ENCODE peak calls at places on chromosomes 5 and 9, in six cellular contexts. One of them, this sample, is unnamed.

GRCh38 chr5:130321931-130322330 is 417.7 kb downstream of the CHSY3 start:
- DNase-seq in upper lobe of left lung: no peak
- DNase-seq in A549: no peak
- DNase-seq in Peyer's patch: no peak
- DNase-seq in left ventricle myocardium inferior: no peak
- DNase-seq in astrocyte: no peak
- DNase-seq in this sample: no peak

GRCh38 chr5:179131886-179132585 is 71.9 kb downstream of the ZNF354C start:
- DNase-seq in A549: no peak
- DNase-seq in astrocyte: no peak
- DNase-seq in upper lobe of left lung: no peak
- DNase-seq in Peyer's patch: no peak
- DNase-seq in left ventricle myocardium inferior: no peak
- DNase-seq in this sample: peak; percentile 73

GRCh38 chr9:33159058-33159759 is 7.9 kb downstream of the B4GALT1 start:
- DNase-seq in left ventricle myocardium inferior: peak; percentile 83
- DNase-seq in astrocyte: no peak
- DNase-seq in A549: no peak
- DNase-seq in Peyer's patch: peak; percentile 57
- DNase-seq in upper lobe of left lung: peak; percentile 80
- DNase-seq in this sample: peak; percentile 88

GRCh38 chr9:93891050-93891449 is 64.1 kb downstream of the BARX1 start:
- DNase-seq in A549: no peak
- DNase-seq in Peyer's patch: no peak
- DNase-seq in left ventricle myocardium inferior: no peak
- DNase-seq in astrocyte: no peak
- DNase-seq in upper lobe of left lung: no peak
- DNase-seq in this sample: no peak

GRCh38 chr5:127947886-127948285 is 135.7 kb upstream of the SLC12A2 start:
- DNase-seq in A549: no peak
- DNase-seq in Peyer's patch: no peak
- DNase-seq in astrocyte: no peak
- DNase-seq in left ventricle myocardium inferior: no peak
- DNase-seq in upper lobe of left lung: no peak
- DNase-seq in this sample: no peak

GRCh38 chr5:149466457-149466972 is 84.7 kb downstream of the CSNK1A1 start:
- DNase-seq in left ventricle myocardium inferior: no peak
- DNase-seq in Peyer's patch: no peak
- DNase-seq in astrocyte: peak; percentile 84
- DNase-seq in upper lobe of left lung: no peak
- DNase-seq in A549: peak; percentile 58
- DNase-seq in this sample: peak; percentile 74

GRCh38 chr5:180162304-180162661 is 46.7 kb downstream of the RASGEF1C start:
- DNase-seq in astrocyte: no peak
- DNase-seq in left ventricle myocardium inferior: no peak
- DNase-seq in Peyer's patch: no peak
- DNase-seq in upper lobe of left lung: no peak
- DNase-seq in A549: no peak
- DNase-seq in this sample: no peak

GRCh38 chr9:124949387-124949786 is 8.5 kb upstream of the GOLGA1 start:
- DNase-seq in upper lobe of left lung: no peak
- DNase-seq in left ventricle myocardium inferior: no peak
- DNase-seq in A549: no peak
- DNase-seq in Peyer's patch: no peak
- DNase-seq in astrocyte: no peak
- DNase-seq in this sample: no peak

GRCh38 chr9:122777935-122778671 is 10.6 kb upstream of the OR5C1 start:
- DNase-seq in Peyer's patch: no peak
- DNase-seq in upper lobe of left lung: no peak
- DNase-seq in astrocyte: peak; percentile 36
- DNase-seq in A549: no peak
- DNase-seq in left ventricle myocardium inferior: no peak
- DNase-seq in this sample: no peak

GRCh38 chr5:89595065-89595464 is 712.1 kb upstream of the MEF2C start:
- DNase-seq in upper lobe of left lung: no peak
- DNase-seq in left ventricle myocardium inferior: no peak
- DNase-seq in astrocyte: peak; percentile 77
- DNase-seq in Peyer's patch: no peak
- DNase-seq in A549: no peak
- DNase-seq in this sample: no peak

GRCh38 chr5:149211566-149211965 is 60.1 kb upstream of the AFAP1L1 start:
- DNase-seq in Peyer's patch: no peak
- DNase-seq in astrocyte: peak; percentile 92
- DNase-seq in upper lobe of left lung: no peak
- DNase-seq in A549: no peak
- DNase-seq in left ventricle myocardium inferior: no peak
- DNase-seq in this sample: no peak

GRCh38 chr5:134545070-134545868 is 19.8 kb downstream of the JADE2 start:
- DNase-seq in left ventricle myocardium inferior: peak; percentile 79
- DNase-seq in upper lobe of left lung: peak; percentile 63
- DNase-seq in Peyer's patch: peak; percentile 66
- DNase-seq in astrocyte: no peak
- DNase-seq in A549: no peak
- DNase-seq in this sample: peak; percentile 90

GRCh38 chr5:36526537-36526936 is 79.9 kb upstream of the SLC1A3 start:
- DNase-seq in Peyer's patch: no peak
- DNase-seq in upper lobe of left lung: no peak
- DNase-seq in astrocyte: no peak
- DNase-seq in A549: no peak
- DNase-seq in left ventricle myocardium inferior: no peak
- DNase-seq in this sample: no peak

GRCh38 chr9:98442541-98442940 is 187.1 kb upstream of the TBC1D2 start:
- DNase-seq in astrocyte: peak; percentile 34
- DNase-seq in left ventricle myocardium inferior: no peak
- DNase-seq in upper lobe of left lung: no peak
- DNase-seq in Peyer's patch: no peak
- DNase-seq in A549: no peak
- DNase-seq in this sample: no peak

GRCh38 chr5:65776707-65777141 is 54.7 kb downstream of the NLN start:
- DNase-seq in Peyer's patch: no peak
- DNase-seq in left ventricle myocardium inferior: no peak
- DNase-seq in astrocyte: peak; percentile 74
- DNase-seq in upper lobe of left lung: no peak
- DNase-seq in A549: no peak
- DNase-seq in this sample: no peak

GRCh38 chr9:87682618-87683017 is 43.3 kb upstream of the CTSL start:
- DNase-seq in Peyer's patch: no peak
- DNase-seq in upper lobe of left lung: no peak
- DNase-seq in astrocyte: no peak
- DNase-seq in A549: no peak
- DNase-seq in left ventricle myocardium inferior: no peak
- DNase-seq in this sample: no peak

GRCh38 chr5:151195622-151196021 is 28.3 kb downstream of the CCDC69 start:
- DNase-seq in left ventricle myocardium inferior: no peak
- DNase-seq in Peyer's patch: peak; percentile 12
- DNase-seq in A549: no peak
- DNase-seq in upper lobe of left lung: peak; percentile 28
- DNase-seq in astrocyte: no peak
- DNase-seq in this sample: no peak

GRCh38 chr5:137051165-137051564 is 448.0 kb downstream of the SPOCK1 start:
- DNase-seq in upper lobe of left lung: no peak
- DNase-seq in Peyer's patch: no peak
- DNase-seq in A549: no peak
- DNase-seq in astrocyte: no peak
- DNase-seq in left ventricle myocardium inferior: no peak
- DNase-seq in this sample: no peak

GRCh38 chr9:122239722-122240121 is 11.0 kb upstream of the LHX6 start:
- DNase-seq in astrocyte: no peak
- DNase-seq in Peyer's patch: no peak
- DNase-seq in left ventricle myocardium inferior: peak; percentile 58
- DNase-seq in upper lobe of left lung: no peak
- DNase-seq in A549: no peak
- DNase-seq in this sample: no peak

GRCh38 chr5:168106008-168106761 is 185.3 kb upstream of the WWC1 start:
- DNase-seq in upper lobe of left lung: no peak
- DNase-seq in astrocyte: peak; percentile 93
- DNase-seq in A549: no peak
- DNase-seq in Peyer's patch: no peak
- DNase-seq in left ventricle myocardium inferior: no peak
- DNase-seq in this sample: no peak

GRCh38 chr9:129141066-129142041 is 30.1 kb downstream of the PTPA start:
- DNase-seq in upper lobe of left lung: peak; percentile 69
- DNase-seq in astrocyte: peak; percentile 96
- DNase-seq in Peyer's patch: peak; percentile 68
- DNase-seq in A549: no peak
- DNase-seq in left ventricle myocardium inferior: peak; percentile 69
- DNase-seq in this sample: peak; percentile 86

GRCh38 chr9:105144076-105144475 is 100.4 kb upstream of the SLC44A1 start:
- DNase-seq in astrocyte: no peak
- DNase-seq in Peyer's patch: no peak
- DNase-seq in left ventricle myocardium inferior: no peak
- DNase-seq in upper lobe of left lung: no peak
- DNase-seq in A549: no peak
- DNase-seq in this sample: no peak

DNA sequence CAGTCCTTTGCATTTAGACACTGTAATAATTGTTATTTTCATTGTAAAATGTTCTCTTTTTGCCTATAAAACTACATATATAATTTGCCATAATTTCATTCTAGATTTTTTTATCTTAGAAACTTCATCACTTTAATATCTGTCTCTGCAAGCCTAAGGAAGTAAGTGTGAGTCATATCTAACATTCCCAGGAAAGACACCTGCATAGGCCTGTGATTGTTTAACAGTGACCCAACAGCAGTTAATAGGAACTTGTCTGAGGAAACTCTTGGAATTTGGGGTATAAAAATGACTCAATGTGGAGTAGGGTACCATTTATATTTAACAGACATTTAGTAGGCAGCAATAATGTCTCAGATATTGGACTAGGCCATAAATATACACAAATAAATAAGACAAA is 229.2 kb upstream of the FAM174A start:
- DNase-seq in A549: no peak
- DNase-seq in left ventricle myocardium inferior: no peak
- DNase-seq in astrocyte: no peak
- DNase-seq in Peyer's patch: no peak
- DNase-seq in upper lobe of left lung: no peak
- DNase-seq in this sample: no peak
- H3K4me3 ChIP-seq in A549: no peak overlapping the region
- H3K4me3 ChIP-seq in left ventricle myocardium inferior: no peak overlapping the region
- H3K4me3 ChIP-seq in astrocyte: no peak overlapping the region
- H3K4me3 ChIP-seq in Peyer's patch: no peak overlapping the region
- H3K4me3 ChIP-seq in upper lobe of left lung: no peak overlapping the region
- H3K4me3 ChIP-seq in this sample: no peak overlapping the region

DNA sequence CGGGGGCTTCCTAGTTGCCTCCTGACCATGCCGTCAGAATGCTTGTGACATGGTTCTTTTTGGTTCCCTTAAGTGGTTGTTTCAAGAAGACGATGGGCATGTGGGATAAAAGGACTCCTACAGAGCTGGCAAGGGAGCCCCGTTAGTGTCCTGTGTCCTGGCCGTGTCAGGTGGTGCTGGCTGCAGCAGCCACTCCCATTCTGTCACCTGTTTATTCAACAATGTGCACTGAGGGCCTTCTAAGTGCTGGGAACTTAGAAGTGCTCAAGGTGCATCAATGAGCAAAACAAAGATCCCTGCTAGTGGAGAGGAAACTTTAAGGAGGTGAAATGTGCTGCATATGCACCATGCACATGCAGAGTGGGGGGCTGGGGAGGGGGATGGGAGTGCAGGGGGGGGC is 19.6 kb downstream of the LCP2 start:
- DNase-seq in astrocyte: no peak
- DNase-seq in upper lobe of left lung: no peak
- DNase-seq in Peyer's patch: no peak
- DNase-seq in left ventricle myocardium inferior: no peak
- DNase-seq in A549: no peak
- DNase-seq in this sample: no peak
- H3K4me1 ChIP-seq in astrocyte: no peaks in the 10 kb centered on the region
- H3K4me1 ChIP-seq in upper lobe of left lung: peaks cover 68% of the 10 kb centered on the region
- H3K4me1 ChIP-seq in Peyer's patch: peaks cover 25% of the 10 kb centered on the region
- H3K4me1 ChIP-seq in left ventricle myocardium inferior: peaks cover 19% of the 10 kb centered on the region
- H3K4me1 ChIP-seq in A549: peaks cover 12% of the 10 kb centered on the region
- H3K4me1 ChIP-seq in this sample: no peaks in the 10 kb centered on the region

GRCh38 chr5:542693-543311 is 18.6 kb upstream of the SLC9A3 start:
- DNase-seq in astrocyte: no peak
- DNase-seq in upper lobe of left lung: no peak
- DNase-seq in Peyer's patch: no peak
- DNase-seq in A549: no peak
- DNase-seq in left ventricle myocardium inferior: peak; percentile 11
- DNase-seq in this sample: peak; percentile 33

GRCh38 chr5:544675-545330 is 20.6 kb upstream of the SLC9A3 start:
- DNase-seq in left ventricle myocardium inferior: peak; percentile 6
- DNase-seq in upper lobe of left lung: no peak
- DNase-seq in Peyer's patch: no peak
- DNase-seq in astrocyte: no peak
- DNase-seq in A549: no peak
- DNase-seq in this sample: peak; percentile 46

GRCh38 chr5:541888-542692 is 17.8 kb upstream of the SLC9A3 start:
- DNase-seq in Peyer's patch: no peak
- DNase-seq in upper lobe of left lung: no peak
- DNase-seq in A549: no peak
- DNase-seq in astrocyte: no peak
- DNase-seq in left ventricle myocardium inferior: peak; percentile 12
- DNase-seq in this sample: peak; percentile 34

GRCh38 chr5:543755-544674 is 19.8 kb upstream of the SLC9A3 start:
- DNase-seq in Peyer's patch: peak; percentile 58
- DNase-seq in A549: no peak
- DNase-seq in left ventricle myocardium inferior: peak; percentile 44
- DNase-seq in upper lobe of left lung: peak; percentile 67
- DNase-seq in astrocyte: no peak
- DNase-seq in this sample: peak; percentile 77

GRCh38 chr5:543351-543750 is 19.1 kb upstream of the SLC9A3 start:
- DNase-seq in left ventricle myocardium inferior: no peak
- DNase-seq in astrocyte: no peak
- DNase-seq in upper lobe of left lung: no peak
- DNase-seq in Peyer's patch: no peak
- DNase-seq in A549: no peak
- DNase-seq in this sample: peak; percentile 14
- H3K27ac ChIP-seq in left ventricle myocardium inferior: no peak overlapping the region
- H3K27ac ChIP-seq in astrocyte: no peak overlapping the region
- H3K27ac ChIP-seq in upper lobe of left lung: no peak overlapping the region
- H3K27ac ChIP-seq in Peyer's patch: peak overlapping the region; percentile 49
- H3K27ac ChIP-seq in A549: no peak overlapping the region
- H3K27ac ChIP-seq in this sample: no peak overlapping the region

DNA sequence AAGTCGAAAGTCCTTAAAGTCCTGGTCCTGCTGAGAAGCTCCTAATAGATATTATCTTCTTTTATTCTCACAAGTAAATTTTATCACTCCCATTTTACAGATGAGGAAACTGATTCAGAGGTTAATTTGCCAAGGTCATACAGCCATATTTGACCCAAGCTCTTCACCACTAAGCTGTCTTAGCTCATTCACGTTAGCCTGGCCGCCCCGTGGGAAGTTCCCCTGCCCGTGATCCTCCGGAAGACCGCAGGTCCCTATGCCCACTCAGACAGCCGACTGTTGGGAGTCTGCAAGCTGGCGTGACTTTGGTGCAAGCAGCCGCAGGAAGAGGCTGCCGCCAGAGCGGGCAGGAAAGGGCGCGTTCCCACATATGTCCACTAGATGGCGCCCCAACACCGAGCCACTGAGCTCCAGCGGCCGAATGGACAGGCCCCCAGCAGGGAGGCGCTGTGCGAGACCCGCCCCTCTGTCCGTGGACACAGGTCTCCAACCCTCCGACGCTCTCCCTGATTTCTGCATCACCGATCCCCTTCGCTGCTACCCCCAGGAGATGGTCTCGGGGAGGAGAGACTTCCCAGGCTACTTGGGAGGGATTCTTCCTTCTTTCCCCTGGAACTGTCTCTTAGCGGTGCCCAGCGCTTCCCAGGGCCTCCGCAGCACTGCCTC is 10.0 kb upstream of the ARAP3 start:
- DNase-seq in A549: peak; percentile 71
- DNase-seq in upper lobe of left lung: peak; percentile 90
- DNase-seq in left ventricle myocardium inferior: peak; percentile 87
- DNase-seq in Peyer's patch: peak; percentile 83
- DNase-seq in astrocyte: peak; percentile 22
- DNase-seq in this sample: peak; percentile 89
- H3K4me3 ChIP-seq in A549: peak overlapping the region; percentile 38
- H3K4me3 ChIP-seq in upper lobe of left lung: peak overlapping the region; percentile 23
- H3K4me3 ChIP-seq in left ventricle myocardium inferior: peak overlapping the region; percentile 53
- H3K4me3 ChIP-seq in Peyer's patch: peak overlapping the region; percentile 13
- H3K4me3 ChIP-seq in astrocyte: peak overlapping the region; percentile 52
- H3K4me3 ChIP-seq in this sample: no peak overlapping the region

This sample was measured in aorta.